ENCODE peak calls at places on chromosomes 4 and X, in five cellular contexts. One of them, this sample, is unnamed.

GRCh38 chr4:123749408-123749807 is 352.8 kb downstream of the SPRY1 start:
- DNase-seq in K562: no peak
- DNase-seq in HepG2: no peak
- DNase-seq in H1: no peak
- DNase-seq in SK-N-SH: no peak
- DNase-seq in this sample: no peak

GRCh38 chr4:117965608-117966007 is 68.7 kb upstream of the NDST3 start:
- DNase-seq in K562: no peak
- DNase-seq in HepG2: no peak
- DNase-seq in H1: no peak
- DNase-seq in SK-N-SH: peak; percentile 9
- DNase-seq in this sample: no peak

GRCh38 chr4:3287271-3287971 is 5.4 kb upstream of the RGS12 start:
- DNase-seq in K562: no peak
- DNase-seq in HepG2: no peak
- DNase-seq in H1: peak; percentile 30
- DNase-seq in SK-N-SH: no peak
- DNase-seq in this sample: no peak

GRCh38 chr4:88110826-88111225 is 47.6 kb downstream of the ABCG2 start:
- DNase-seq in K562: no peak
- DNase-seq in HepG2: peak; percentile 51
- DNase-seq in H1: no peak
- DNase-seq in SK-N-SH: no peak
- DNase-seq in this sample: no peak

GRCh38 chr4:116478343-116478742 is 607.0 kb downstream of the TRAM1L1 start:
- DNase-seq in K562: no peak
- DNase-seq in HepG2: no peak
- DNase-seq in H1: no peak
- DNase-seq in SK-N-SH: no peak
- DNase-seq in this sample: no peak

GRCh38 chr4:181860157-181860556 is 383.0 kb upstream of the TENM3 start:
- DNase-seq in K562: no peak
- DNase-seq in HepG2: no peak
- DNase-seq in H1: no peak
- DNase-seq in SK-N-SH: peak; percentile 39
- DNase-seq in this sample: no peak

GRCh38 chr4:22502895-22503814 is 12.7 kb downstream of the ADGRA3 start:
- DNase-seq in K562: no peak
- DNase-seq in HepG2: no peak
- DNase-seq in H1: no peak
- DNase-seq in SK-N-SH: no peak
- DNase-seq in this sample: no peak

GRCh38 chr4:161841759-161842158 is 322.0 kb downstream of the FSTL5 start:
- DNase-seq in K562: no peak
- DNase-seq in HepG2: no peak
- DNase-seq in H1: no peak
- DNase-seq in SK-N-SH: no peak
- DNase-seq in this sample: no peak

GRCh38 chrX:22526339-22526738 is 253.6 kb downstream of the CBLL2 start:
- DNase-seq in K562: no peak
- DNase-seq in HepG2: no peak
- DNase-seq in H1: no peak
- DNase-seq in SK-N-SH: no peak
- DNase-seq in this sample: peak; percentile 71

GRCh38 chr4:140568507-140569306 is at the start of gene UCP1:
- DNase-seq in K562: no peak
- DNase-seq in HepG2: peak; percentile 4
- DNase-seq in H1: peak; percentile 74
- DNase-seq in SK-N-SH: peak; percentile 85
- DNase-seq in this sample: no peak

GRCh38 chr4:16757080-16757521 is 141.3 kb downstream of the LDB2 start:
- DNase-seq in K562: no peak
- DNase-seq in HepG2: no peak
- DNase-seq in H1: no peak
- DNase-seq in SK-N-SH: peak; percentile 15
- DNase-seq in this sample: no peak

GRCh38 chr4:150119492-150119891 is 41.2 kb downstream of the DCLK2 start:
- DNase-seq in K562: no peak
- DNase-seq in HepG2: peak; percentile 61
- DNase-seq in H1: no peak
- DNase-seq in SK-N-SH: no peak
- DNase-seq in this sample: no peak

GRCh38 chrX:148492057-148492456 is 8.4 kb upstream of the AFF2 start:
- DNase-seq in K562: no peak
- DNase-seq in HepG2: no peak
- DNase-seq in H1: no peak
- DNase-seq in SK-N-SH: no peak
- DNase-seq in this sample: no peak

GRCh38 chr4:47499705-47500104 is 14.6 kb downstream of the ATP10D start:
- DNase-seq in K562: no peak
- DNase-seq in HepG2: no peak
- DNase-seq in H1: no peak
- DNase-seq in SK-N-SH: no peak
- DNase-seq in this sample: no peak

GRCh38 chr4:176642472-176642871 is 150.2 kb downstream of the VEGFC start:
- DNase-seq in K562: no peak
- DNase-seq in HepG2: no peak
- DNase-seq in H1: no peak
- DNase-seq in SK-N-SH: no peak
- DNase-seq in this sample: no peak

GRCh38 chr4:14404730-14405129 is 597.6 kb upstream of the CPEB2 start:
- DNase-seq in K562: no peak
- DNase-seq in HepG2: no peak
- DNase-seq in H1: no peak
- DNase-seq in SK-N-SH: no peak
- DNase-seq in this sample: no peak

GRCh38 chr4:37767546-37767945 is 58.9 kb upstream of the PGM2 start:
- DNase-seq in K562: no peak
- DNase-seq in HepG2: peak; percentile 18
- DNase-seq in H1: no peak
- DNase-seq in SK-N-SH: no peak
- DNase-seq in this sample: no peak

GRCh38 chr4:138677212-138677611 is 338.4 kb upstream of the NOCT start:
- DNase-seq in K562: no peak
- DNase-seq in HepG2: peak; percentile 2
- DNase-seq in H1: no peak
- DNase-seq in SK-N-SH: no peak
- DNase-seq in this sample: no peak

GRCh38 chr4:62881210-62881609 is 1528.0 kb downstream of the TECRL start:
- DNase-seq in K562: no peak
- DNase-seq in HepG2: no peak
- DNase-seq in H1: no peak
- DNase-seq in SK-N-SH: no peak
- DNase-seq in this sample: no peak

GRCh38 chr4:2264481-2265041 is 2.7 kb upstream of the MXD4 start:
- DNase-seq in K562: no peak
- DNase-seq in HepG2: no peak
- DNase-seq in H1: no peak
- DNase-seq in SK-N-SH: no peak
- DNase-seq in this sample: no peak

GRCh38 chr4:108146819-108147218 is 21.9 kb downstream of the LEF1 start:
- DNase-seq in K562: no peak
- DNase-seq in HepG2: no peak
- DNase-seq in H1: no peak
- DNase-seq in SK-N-SH: no peak
- DNase-seq in this sample: no peak

GRCh38 chrX:45422216-45422925 is 221.7 kb upstream of the DIPK2B start:
- DNase-seq in K562: no peak
- DNase-seq in HepG2: no peak
- DNase-seq in H1: no peak
- DNase-seq in SK-N-SH: no peak
- DNase-seq in this sample: no peak

GRCh38 chr4:42234817-42235216 is 82.4 kb upstream of the BEND4 start:
- DNase-seq in K562: no peak
- DNase-seq in HepG2: no peak
- DNase-seq in H1: no peak
- DNase-seq in SK-N-SH: no peak
- DNase-seq in this sample: no peak

GRCh38 chr4:56183344-56183959 is 203.8 kb downstream of the AASDH start:
- DNase-seq in K562: peak; percentile 22
- DNase-seq in HepG2: no peak
- DNase-seq in H1: no peak
- DNase-seq in SK-N-SH: no peak
- DNase-seq in this sample: peak; percentile 7

GRCh38 chr4:56186808-56187523 is 200.3 kb downstream of the AASDH start:
- DNase-seq in K562: no peak
- DNase-seq in HepG2: no peak
- DNase-seq in H1: no peak
- DNase-seq in SK-N-SH: no peak
- DNase-seq in this sample: no peak

GRCh38 chr4:56184214-56184613 is 203.1 kb downstream of the AASDH start:
- DNase-seq in K562: no peak
- DNase-seq in HepG2: no peak
- DNase-seq in H1: no peak
- DNase-seq in SK-N-SH: no peak
- DNase-seq in this sample: no peak

GRCh38 chr4:56182356-56182755 is 204.9 kb downstream of the AASDH start:
- DNase-seq in K562: no peak
- DNase-seq in HepG2: no peak
- DNase-seq in H1: no peak
- DNase-seq in SK-N-SH: no peak
- DNase-seq in this sample: no peak

DNA sequence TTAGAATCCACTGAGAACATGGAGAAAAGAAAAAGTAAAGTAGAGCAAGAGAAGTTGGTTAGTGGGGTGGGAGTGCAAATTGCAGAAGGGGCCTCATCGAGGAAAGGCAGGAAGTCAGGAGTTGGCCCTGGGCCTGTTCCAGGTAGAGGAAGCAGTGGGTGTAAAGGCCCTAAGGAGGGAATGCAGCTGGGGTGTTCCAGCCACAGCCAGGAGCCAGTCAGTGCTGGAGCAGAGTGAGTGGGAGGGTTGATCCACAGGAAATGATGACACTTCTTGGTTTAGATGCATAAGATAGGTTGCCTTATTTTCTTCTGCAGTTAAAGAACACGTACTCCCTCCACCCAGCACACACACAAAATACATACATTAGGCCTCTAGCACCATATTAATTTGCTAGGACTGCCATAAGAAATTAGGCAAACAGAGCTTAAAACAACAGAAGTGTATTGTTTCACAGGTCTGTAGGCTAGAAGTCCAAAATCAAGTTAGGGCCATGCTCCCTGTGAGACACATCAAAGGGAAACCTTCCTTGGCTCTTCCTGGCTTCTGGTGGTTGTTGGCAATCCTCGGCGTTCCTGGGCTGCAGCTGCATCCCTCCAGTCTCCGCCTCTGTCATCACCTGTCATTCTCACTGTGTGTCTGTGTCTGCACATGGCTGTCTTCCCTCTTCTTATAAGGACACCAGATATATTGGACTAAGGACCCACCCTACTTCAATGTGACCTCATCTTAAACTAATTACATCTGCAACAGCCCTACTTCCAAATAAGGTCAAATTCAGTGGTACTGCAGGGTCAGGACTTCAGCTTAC is 205.9 kb downstream of the AASDH start:
- DNase-seq in K562: peak; percentile 13
- DNase-seq in HepG2: no peak
- DNase-seq in H1: no peak
- DNase-seq in SK-N-SH: no peak
- DNase-seq in this sample: no peak
- TF ChIP-seq RFX5 in K562: no peak
- TF ChIP-seq RFX5 in HepG2: no peak
- TF ChIP-seq RFX5 in H1: no peak
- TF ChIP-seq RFX5 in SK-N-SH: no peak
- TF ChIP-seq RFX5 in this sample: no peak

GRCh38 chrX:37437160-37437559 is 88.0 kb downstream of the PRRG1 start:
- DNase-seq in K562: no peak
- DNase-seq in HepG2: no peak
- DNase-seq in H1: no peak
- DNase-seq in SK-N-SH: no peak
- DNase-seq in this sample: no peak

GRCh38 chrX:37434362-37434761 is 85.2 kb downstream of the PRRG1 start:
- DNase-seq in K562: no peak
- DNase-seq in HepG2: no peak
- DNase-seq in H1: no peak
- DNase-seq in SK-N-SH: no peak
- DNase-seq in this sample: no peak
- TF ChIP-seq SIN3A in K562: no peak
- TF ChIP-seq SIN3A in HepG2: no peak
- TF ChIP-seq SIN3A in H1: no peak
- TF ChIP-seq SIN3A in SK-N-SH: no peak
- TF ChIP-seq SIN3A in this sample: no peak

DNA sequence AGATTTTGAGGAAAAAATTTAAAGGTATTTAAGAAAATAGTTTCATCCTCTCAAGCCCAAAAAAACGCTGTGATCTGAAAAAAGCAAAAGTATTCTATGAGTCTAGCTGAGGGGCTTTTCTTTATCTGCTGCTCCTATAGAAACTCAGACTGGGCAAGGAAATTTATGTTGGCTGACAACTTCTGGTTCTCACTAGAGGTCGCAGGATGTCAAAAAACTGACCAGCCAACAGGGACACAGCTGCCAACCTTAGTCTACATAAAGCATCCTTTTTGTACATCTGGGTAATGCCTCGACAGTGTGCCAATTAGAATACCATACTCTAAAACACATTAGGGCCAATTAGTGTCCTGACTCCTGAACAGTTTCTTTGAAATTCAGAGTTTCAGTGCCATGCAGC is 8.8 kb upstream of the TLL1 start:
- DNase-seq in K562: no peak
- DNase-seq in HepG2: peak; percentile 20
- DNase-seq in H1: no peak
- DNase-seq in SK-N-SH: no peak
- DNase-seq in this sample: no peak
- TF ChIP-seq RFX5 in K562: no peak
- TF ChIP-seq RFX5 in HepG2: no peak
- TF ChIP-seq RFX5 in H1: no peak
- TF ChIP-seq RFX5 in SK-N-SH: no peak
- TF ChIP-seq RFX5 in this sample: no peak

GRCh38 chr4:111362891-111363290 is 740.0 kb upstream of the PITX2 start:
- DNase-seq in K562: no peak
- DNase-seq in HepG2: no peak
- DNase-seq in H1: no peak
- DNase-seq in SK-N-SH: no peak
- DNase-seq in this sample: no peak
- TF ChIP-seq SIN3A in K562: no peak
- TF ChIP-seq SIN3A in HepG2: no peak
- TF ChIP-seq SIN3A in H1: no peak
- TF ChIP-seq SIN3A in SK-N-SH: no peak
- TF ChIP-seq SIN3A in this sample: no peak

GRCh38 chrX:13084611-13085010 is 40.2 kb upstream of the FAM9C start:
- DNase-seq in K562: no peak
- DNase-seq in HepG2: no peak
- DNase-seq in H1: no peak
- DNase-seq in SK-N-SH: no peak
- DNase-seq in this sample: no peak

GRCh38 chrX:13087322-13088154 is 43.1 kb upstream of the FAM9C start:
- DNase-seq in K562: no peak
- DNase-seq in HepG2: no peak
- DNase-seq in H1: no peak
- DNase-seq in SK-N-SH: no peak
- DNase-seq in this sample: peak; percentile 99

GRCh38 chrX:13085533-13085932 is 41.1 kb upstream of the FAM9C start:
- DNase-seq in K562: no peak
- DNase-seq in HepG2: no peak
- DNase-seq in H1: no peak
- DNase-seq in SK-N-SH: no peak
- DNase-seq in this sample: peak; percentile 74

GRCh38 chrX:13088155-13088485 is 43.7 kb upstream of the FAM9C start:
- DNase-seq in K562: no peak
- DNase-seq in HepG2: no peak
- DNase-seq in H1: no peak
- DNase-seq in SK-N-SH: no peak
- DNase-seq in this sample: no peak

GRCh38 chrX:13086076-13086475 is 41.7 kb upstream of the FAM9C start:
- DNase-seq in K562: no peak
- DNase-seq in HepG2: no peak
- DNase-seq in H1: no peak
- DNase-seq in SK-N-SH: no peak
- DNase-seq in this sample: no peak
- TF ChIP-seq RFX5 in K562: no peak
- TF ChIP-seq RFX5 in HepG2: no peak
- TF ChIP-seq RFX5 in H1: no peak
- TF ChIP-seq RFX5 in SK-N-SH: no peak
- TF ChIP-seq RFX5 in this sample: no peak